ENCODE peak calls at places on chromosomes 2 and 18, in eight cellular contexts. A is SK-N-SH, V is neural progenitor cell, R is HCT116, K is GM23248, I is hepatocyte, E is OCI-LY7, D is PC-3. H is an unnamed sample.

GRCh38 chr2:215750763-215751162 is 262.6 kb downstream of the MREG start:
- DNase-seq in A (no peak), V (no peak), R (no peak), K (peak; percentile 44), I (no peak), E (no peak), D (no peak), H (peak; percentile 66)

GRCh38 chr2:30362468-30363081 is 84.5 kb upstream of the LCLAT1 start:
- DNase-seq in A (no peak), V (no peak), R (no peak), K (peak; percentile 82), I (no peak), E (no peak), D (peak; percentile 28), H (no peak)

GRCh38 chr18:63869374-63869773 is 18.1 kb upstream of the SERPINB2 start:
- DNase-seq in A (no peak), V (no peak), R (no peak), K (peak; percentile 95), I (no peak), E (no peak), D (no peak), H (no peak)

GRCh38 chr2:99754215-99754614 is 264.4 kb upstream of the REV1 start:
- DNase-seq in A (no peak), V (no peak), R (no peak), K (peak; percentile 79), I (no peak), E (no peak), D (peak; percentile 61), H (no peak)

GRCh38 chr2:38187416-38188127 is 111.6 kb upstream of the CYP1B1 start:
- DNase-seq in A (no peak), V (no peak), R (no peak), K (peak; percentile 96), I (peak; percentile 75), E (no peak), D (peak; percentile 23), H (no peak)

GRCh38 chr2:238042849-238043584 is 17.8 kb upstream of the SCLY start:
- DNase-seq in A (no peak), V (no peak), R (no peak), K (no peak), I (no peak), E (no peak), D (no peak), H (no peak)

GRCh38 chr2:218329826-218330651 is 26.6 kb upstream of the CATIP start:
- DNase-seq in A (no peak), V (no peak), R (no peak), K (no peak), I (no peak), E (peak; percentile 64), D (no peak), H (no peak)

GRCh38 chr2:220499281-220499680 is 871.9 kb downstream of the SLC4A3 start:
- DNase-seq in A (no peak), V (peak; percentile 11), R (no peak), K (peak; percentile 81), I (peak; percentile 68), E (no peak), D (peak; percentile 71), H (no peak)

GRCh38 chr2:8252997-8253694 is 428.7 kb upstream of the ID2 start:
- DNase-seq in A (no peak), V (peak; percentile 80), R (no peak), K (no peak), I (no peak), E (peak; percentile 52), D (no peak), H (no peak)

GRCh38 chr2:99488999-99489757 is 639 bp downstream of the REV1 start:
- DNase-seq in A (peak; percentile 88), V (peak; percentile 84), R (no peak), K (peak; percentile 78), I (peak; percentile 85), E (peak; percentile 63), D (peak; percentile 47), H (peak; percentile 48)

GRCh38 chr18:13831864-13832508 is 8.0 kb downstream of the MC5R start:
- DNase-seq in A (no peak), V (peak; percentile 35), R (peak; percentile 13), K (no peak), I (no peak), E (no peak), D (peak; percentile 72), H (no peak)

GRCh38 chr2:65396348-65397026 is 35.9 kb downstream of the SPRED2 start:
- DNase-seq in A (no peak), V (no peak), R (no peak), K (peak; percentile 86), I (no peak), E (peak; percentile 57), D (peak; percentile 84), H (no peak)

GRCh38 chr2:121052507-121052906 is 232.5 kb downstream of the TFCP2L1 start:
- DNase-seq in A (no peak), V (no peak), R (no peak), K (no peak), I (no peak), E (peak; percentile 75), D (no peak), H (no peak)

GRCh38 chr2:238305092-238305862 is 15.0 kb upstream of the TRAF3IP1 start:
- DNase-seq in A (no peak), V (no peak), R (no peak), K (no peak), I (no peak), E (peak; percentile 34), D (peak; percentile 25), H (no peak)

GRCh38 chr2:186570587-186570986 is 19.3 kb upstream of the ITGAV start:
- DNase-seq in A (no peak), V (peak; percentile 4), R (no peak), K (peak; percentile 64), I (peak; percentile 44), E (no peak), D (peak; percentile 55), H (no peak)

GRCh38 chr18:59707306-59707705 is 10.1 kb upstream of the CCBE1 start:
- DNase-seq in A (no peak), V (no peak), R (no peak), K (no peak), I (no peak), E (no peak), D (no peak), H (peak; percentile 30)

GRCh38 chr2:175838979-175839378 is 163.1 kb downstream of the LNPK start:
- DNase-seq in A (no peak), V (no peak), R (no peak), K (peak; percentile 30), I (no peak), E (no peak), D (no peak), H (no peak)

GRCh38 chr2:28904295-28904694 is 9.8 kb downstream of the WDR43 start:
- DNase-seq in A (no peak), V (no peak), R (no peak), K (peak; percentile 70), I (no peak), E (no peak), D (peak; percentile 63), H (no peak)

GRCh38 chr2:121810959-121811853 is 55.8 kb downstream of the TSN start:
- DNase-seq in A (peak; percentile 76), V (peak; percentile 88), R (peak; percentile 35), K (peak; percentile 84), I (peak; percentile 85), E (peak; percentile 78), D (peak; percentile 79), H (peak; percentile 54)

GRCh38 chr18:73636355-73636754 is 511.3 kb downstream of the FBXO15 start:
- DNase-seq in A (no peak), V (no peak), R (no peak), K (peak; percentile 7), I (no peak), E (no peak), D (no peak), H (no peak)
- TF ChIP-seq EZH2phosphoT487 in A (no peak), V (no peak), R (no peak), K (no peak), I (no peak), E (no peak), D (no peak), H (no peak)

DNA sequence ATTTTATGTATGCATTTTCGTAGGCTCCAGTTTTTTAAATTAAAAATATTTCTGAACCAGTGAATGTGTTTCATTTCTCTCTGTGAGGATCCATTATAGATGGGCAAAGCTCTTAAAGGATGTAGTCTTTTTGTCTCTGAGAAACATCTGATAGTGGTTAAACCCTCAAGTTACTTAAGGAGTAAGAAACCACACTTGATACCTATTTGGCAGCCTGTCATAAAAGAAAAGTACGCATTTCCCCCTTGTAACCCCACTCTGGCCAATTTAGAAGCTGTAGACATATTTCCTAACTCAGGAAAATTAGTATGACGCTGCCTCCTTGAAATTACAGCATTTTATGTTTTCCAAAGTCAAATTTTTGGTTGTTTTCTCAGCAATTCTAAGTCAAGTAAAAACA is 2.0 kb downstream of the STAT4 start:
- DNase-seq in A (no peak), V (no peak), R (no peak), K (no peak), I (no peak), E (no peak), D (no peak), H (no peak)
- H3K4me3 ChIP-seq in A (no peak overlapping the region), V (no peak overlapping the region), R (no peak overlapping the region), K (no peak overlapping the region), I (no peak overlapping the region), E (no peak overlapping the region), D (no peak overlapping the region), H (no peak overlapping the region)

GRCh38 chr2:16425462-16426336 is 239.9 kb downstream of the CYRIA start:
- DNase-seq in A (peak; percentile 20), V (no peak), R (no peak), K (no peak), I (peak; percentile 88), E (no peak), D (no peak), H (no peak)

GRCh38 chr2:16429002-16429401 is 236.6 kb downstream of the CYRIA start:
- DNase-seq in A (no peak), V (no peak), R (no peak), K (no peak), I (no peak), E (no peak), D (no peak), H (no peak)

GRCh38 chr2:16429431-16429830 is 236.2 kb downstream of the CYRIA start:
- DNase-seq in A (no peak), V (no peak), R (no peak), K (no peak), I (no peak), E (no peak), D (no peak), H (no peak)
- H3K79me2 ChIP-seq in A (no peaks in the 10 kb centered on the region), V (no peaks in the 10 kb centered on the region), R (no peaks in the 10 kb centered on the region), K (no peaks in the 10 kb centered on the region), I (no peaks in the 10 kb centered on the region), E (no peaks in the 10 kb centered on the region), D (no peaks in the 10 kb centered on the region), H (no peaks in the 10 kb centered on the region)

DNA sequence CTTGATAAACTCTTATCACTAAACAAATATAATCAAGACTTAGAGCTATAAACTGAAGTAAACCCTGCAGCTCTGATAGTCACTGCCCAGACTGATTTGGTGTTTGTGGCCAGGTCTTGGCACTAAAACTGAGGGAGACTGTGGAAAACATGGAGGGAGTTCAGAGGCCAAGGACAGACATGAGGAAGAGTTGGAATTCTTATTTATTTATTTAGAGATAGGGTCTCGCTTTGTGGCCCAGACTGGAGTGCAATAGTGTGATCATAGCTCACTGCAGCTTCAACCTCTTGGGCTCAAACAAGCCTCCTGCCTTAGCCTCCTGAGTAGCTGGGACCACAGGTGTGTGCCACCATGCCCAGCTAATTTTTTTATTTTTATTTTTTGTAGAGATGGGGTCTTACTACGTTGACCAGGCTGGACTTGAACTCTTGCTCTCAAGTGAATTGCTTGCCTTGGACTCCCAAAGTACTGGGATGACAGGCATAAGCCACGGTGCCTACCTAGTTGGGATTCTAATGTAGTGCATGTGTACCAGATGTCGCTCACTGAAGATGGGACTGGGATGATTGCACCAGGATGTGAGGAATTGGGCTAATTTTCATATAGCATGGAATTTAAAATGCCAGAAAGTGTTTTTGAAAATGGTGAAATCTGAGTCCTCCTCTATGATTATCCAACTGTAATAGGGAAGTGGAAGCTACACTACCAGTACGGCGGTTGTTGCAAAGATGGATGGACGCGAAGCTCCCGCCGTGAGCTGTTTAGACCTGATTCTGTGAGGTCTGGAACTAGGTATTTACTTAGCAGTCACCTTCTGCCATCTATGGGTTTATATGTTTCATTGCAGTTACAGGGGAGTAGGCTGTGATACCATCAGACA is 52.7 kb upstream of the CTLA4 start:
- DNase-seq in A (peak; percentile 74), V (peak; percentile 85), R (peak; percentile 50), K (peak; percentile 92), I (peak; percentile 81), E (peak; percentile 89), D (peak; percentile 77), H (peak; percentile 88)
- TF ChIP-seq EZH2phosphoT487 in A (no peak), V (no peak), R (no peak), K (no peak), I (no peak), E (no peak), D (no peak), H (no peak)

H was measured in MM.1S.